ENCODE peak calls at places on chromosome 6, in six cellular contexts. P is neural progenitor cell, U is progenitor cell of endocrine pancreas, X is NCI-H2029, S is ACHN, B is PC-3. Y is an unnamed sample.

GRCh38 chr6:39416026-39416425 is 93.5 kb upstream of the KCNK16 start:
- DNase-seq in P (peak; percentile 58), U (no peak), X (peak; percentile 4), S (no peak), B (no peak), Y (no peak)

GRCh38 chr6:161168281-161168891 is 105.5 kb downstream of the AGPAT4 start:
- DNase-seq in P (peak; percentile 75), U (no peak), X (peak; percentile 97), S (peak; percentile 91), B (peak; percentile 96), Y (peak; percentile 100)

GRCh38 chr6:133613231-133613630 is 275.7 kb upstream of the TCF21 start:
- DNase-seq in P (no peak), U (no peak), X (no peak), S (no peak), B (no peak), Y (no peak)

GRCh38 chr6:34370371-34370770 is 22.1 kb downstream of the NUDT3 start:
- DNase-seq in P (no peak), U (no peak), X (no peak), S (no peak), B (no peak), Y (no peak)

GRCh38 chr6:1608976-1609661 is 596 bp upstream of the FOXC1 start:
- DNase-seq in P (peak; percentile 57), U (no peak), X (peak; percentile 26), S (peak; percentile 16), B (peak; percentile 27), Y (no peak)

GRCh38 chr6:8006208-8006607 is 58.0 kb downstream of the BLOC1S5 start:
- DNase-seq in P (peak; percentile 24), U (no peak), X (peak; percentile 37), S (peak; percentile 25), B (peak; percentile 55), Y (peak; percentile 47)

GRCh38 chr6:10146723-10147451 is 268.0 kb downstream of the TFAP2A start:
- DNase-seq in P (peak; percentile 62), U (no peak), X (peak; percentile 49), S (peak; percentile 2), B (peak; percentile 49), Y (no peak)

GRCh38 chr6:33276864-33277662 is at the start of gene B3GALT4:
- DNase-seq in P (peak; percentile 93), U (peak; percentile 65), X (peak; percentile 67), S (peak; percentile 74), B (peak; percentile 92), Y (peak; percentile 77)

GRCh38 chr6:166567107-166567506 is 19.4 kb downstream of the RAMACL start:
- DNase-seq in P (no peak), U (no peak), X (no peak), S (peak; percentile 65), B (peak; percentile 91), Y (peak; percentile 100)

GRCh38 chr6:114081730-114082129 is 110.8 kb upstream of the HDAC2 start:
- DNase-seq in P (no peak), U (no peak), X (no peak), S (no peak), B (no peak), Y (no peak)

GRCh38 chr6:144349690-144350132 is 64.6 kb downstream of the UTRN start:
- DNase-seq in P (no peak), U (no peak), X (no peak), S (peak; percentile 69), B (peak; percentile 66), Y (peak; percentile 64)

GRCh38 chr6:26401987-26402658 is at the start of gene BTN3A1:
- DNase-seq in P (peak; percentile 59), U (no peak), X (peak; percentile 67), S (peak; percentile 82), B (peak; percentile 82), Y (peak; percentile 70)

GRCh38 chr6:139119553-139119952 is 15.3 kb upstream of the HECA start:
- DNase-seq in P (no peak), U (no peak), X (no peak), S (no peak), B (no peak), Y (no peak)

GRCh38 chr6:32079566-32080290 is 29.4 kb downstream of the TNXB start:
- DNase-seq in P (no peak), U (no peak), X (no peak), S (no peak), B (peak; percentile 10), Y (no peak)

GRCh38 chr6:142915129-142915697 is 29.8 kb downstream of the HIVEP2 start:
- DNase-seq in P (no peak), U (no peak), X (no peak), S (no peak), B (no peak), Y (no peak)

GRCh38 chr6:144778773-144779531 is 493.8 kb downstream of the UTRN start:
- DNase-seq in P (no peak), U (no peak), X (no peak), S (peak; percentile 8), B (peak; percentile 23), Y (no peak)

GRCh38 chr6:75483136-75483952 is 10.3 kb downstream of the FILIP1 start:
- DNase-seq in P (no peak), U (no peak), X (no peak), S (no peak), B (no peak), Y (no peak)

GRCh38 chr6:135180458-135181332 is at the start of gene MYB:
- DNase-seq in P (peak; percentile 88), U (peak; percentile 59), X (peak; percentile 27), S (peak; percentile 50), B (peak; percentile 75), Y (peak; percentile 29)

GRCh38 chr6:40563111-40563510 is 24.1 kb downstream of the LRFN2 start:
- DNase-seq in P (no peak), U (no peak), X (no peak), S (no peak), B (no peak), Y (no peak)

GRCh38 chr6:166244353-166245045 is 63.7 kb downstream of the PRR18 start:
- DNase-seq in P (no peak), U (no peak), X (no peak), S (no peak), B (no peak), Y (no peak)

GRCh38 chr6:40106840-40107239 is 172.6 kb upstream of the MOCS1 start:
- DNase-seq in P (no peak), U (no peak), X (no peak), S (no peak), B (no peak), Y (no peak)

GRCh38 chr6:79694623-79695311 is 63.6 kb downstream of the SH3BGRL2 start:
- DNase-seq in P (peak; percentile 29), U (no peak), X (no peak), S (no peak), B (no peak), Y (peak; percentile 9)

GRCh38 chr6:35183281-35183680 is 30.5 kb upstream of the SCUBE3 start:
- DNase-seq in P (no peak), U (no peak), X (no peak), S (no peak), B (no peak), Y (no peak)

GRCh38 chr6:7073810-7074525 is 33.8 kb upstream of the RREB1 start:
- DNase-seq in P (no peak), U (no peak), X (no peak), S (no peak), B (no peak), Y (no peak)